ENCODE peak calls at places on chromosomes 13 and 19, in five cellular contexts. E is cardiac muscle cell; A is stomach; X is Panc1; Z is CD8-positive, alpha-beta T cell. B is an unnamed sample.

GRCh38 chr19:34428549-34429285 is 536 bp downstream of the UBA2 start:
- DNase-seq in X (no peak), E (peak; percentile 43), Z (no peak), A (peak; percentile 31), B (peak; percentile 34)

GRCh38 chr13:50452028-50452427 is 391.5 kb downstream of the DLEU7 start:
- DNase-seq in X (no peak), E (no peak), A (no peak), Z (no peak), B (no peak)

GRCh38 chr13:20431080-20431479 is 94.6 kb downstream of the CRYL1 start:
- DNase-seq in E (no peak), X (no peak), A (no peak), Z (no peak), B (no peak)

GRCh38 chr13:29520671-29521070 is 74.8 kb downstream of the SLC7A1 start:
- DNase-seq in X (no peak), E (no peak), A (no peak), Z (no peak), B (no peak)

GRCh38 chr19:3825286-3825956 is 39.2 kb upstream of the MATK start:
- DNase-seq in Z (no peak), X (no peak), A (no peak), E (no peak), B (peak; percentile 80)

GRCh38 chr19:16404396-16404795 is 67.4 kb downstream of the EPS15L1 start:
- DNase-seq in Z (no peak), X (no peak), E (no peak), A (no peak), B (no peak)

GRCh38 chr19:51365211-51366049 is 758 bp downstream of the ETFB start:
- DNase-seq in X (no peak), Z (no peak), E (peak; percentile 61), A (peak; percentile 29), B (no peak)

GRCh38 chr13:107203146-107203847 is 635.4 kb upstream of the ARGLU1 start:
- DNase-seq in Z (no peak), X (no peak), E (peak; percentile 53), A (no peak), B (no peak)

GRCh38 chr19:56217039-56217949 is 15.2 kb downstream of the ZSCAN5C start:
- DNase-seq in E (no peak), Z (no peak), A (no peak), X (no peak), B (no peak)

GRCh38 chr19:13077233-13077632 is 25.4 kb downstream of the LYL1 start:
- DNase-seq in E (no peak), A (no peak), X (no peak), Z (no peak), B (no peak)

GRCh38 chr13:110769097-110769496 is 55.6 kb downstream of the ING1 start:
- DNase-seq in A (no peak), Z (no peak), X (no peak), E (no peak), B (no peak)

GRCh38 chr13:23449386-23450162 is 16.1 kb upstream of the SACS start:
- DNase-seq in E (no peak), X (no peak), A (no peak), Z (no peak), B (no peak)

GRCh38 chr19:46000497-46001246 is 5.4 kb downstream of the CCDC61 start:
- DNase-seq in A (peak; percentile 79), E (peak; percentile 67), Z (peak; percentile 61), X (no peak), B (no peak)

GRCh38 chr19:36113895-36114762 is 546 bp downstream of the POLR2I start:
- DNase-seq in A (peak; percentile 40), E (peak; percentile 18), Z (no peak), X (no peak), B (peak; percentile 46)

GRCh38 chr13:104571161-104571889 is 1505.1 kb upstream of the SLC10A2 start:
- DNase-seq in E (peak; percentile 81), A (peak; percentile 55), Z (no peak), X (peak; percentile 42), B (no peak)

GRCh38 chr13:33256148-33256547 is 29.4 kb downstream of the STARD13 start:
- DNase-seq in E (no peak), Z (no peak), X (no peak), A (no peak), B (no peak)

GRCh38 chr19:23160766-23161165 is 43.9 kb downstream of the ZNF730 start:
- DNase-seq in E (no peak), A (no peak), X (no peak), Z (no peak), B (no peak)

GRCh38 chr19:50266896-50267295 is 62.3 kb downstream of the KCNC3 start:
- DNase-seq in A (peak; percentile 30), Z (no peak), E (no peak), X (no peak), B (no peak)

GRCh38 chr19:50261446-50261970 is 58.1 kb downstream of the MYH14 start:
- DNase-seq in X (no peak), E (no peak), A (no peak), Z (no peak), B (no peak)

GRCh38 chr19:50266041-50266440 is 62.6 kb downstream of the MYH14 start:
- DNase-seq in Z (no peak), E (no peak), A (no peak), X (no peak), B (no peak)

GRCh38 chr19:50263176-50263575 is 59.8 kb downstream of the MYH14 start:
- DNase-seq in A (no peak), Z (no peak), E (no peak), X (no peak), B (no peak)

GRCh38 chr19:50264483-50265186 is 61.2 kb downstream of the MYH14 start:
- DNase-seq in Z (no peak), E (no peak), X (no peak), A (no peak), B (no peak)
- TF ChIP-seq CTCF in Z (no peak), E (no peak), X (no peak), A (no peak), B (no peak)

GRCh38 chr13:24661713-24662112 is 18.5 kb upstream of the ATP12A start:
- DNase-seq in Z (no peak), E (no peak), A (no peak), X (no peak), B (no peak)
- H3K4me1 ChIP-seq in Z (no peaks in the 10 kb centered on the region), E (no peaks in the 10 kb centered on the region), A (no peaks in the 10 kb centered on the region), X (no peaks in the 10 kb centered on the region), B (no peaks in the 10 kb centered on the region)

GRCh38 chr19:58212336-58213074 is 16.2 kb upstream of the ZNF544 start:
- DNase-seq in Z (no peak), E (no peak), A (no peak), X (no peak), B (no peak)
- H3K9me3 ChIP-seq in Z (peaks cover 93% of the 10 kb centered on the region), E (peaks cover 4% of the 10 kb centered on the region), A (peaks cover 100% of the 10 kb centered on the region), X (peaks cover 64% of the 10 kb centered on the region), B (peaks cover 100% of the 10 kb centered on the region)

DNA sequence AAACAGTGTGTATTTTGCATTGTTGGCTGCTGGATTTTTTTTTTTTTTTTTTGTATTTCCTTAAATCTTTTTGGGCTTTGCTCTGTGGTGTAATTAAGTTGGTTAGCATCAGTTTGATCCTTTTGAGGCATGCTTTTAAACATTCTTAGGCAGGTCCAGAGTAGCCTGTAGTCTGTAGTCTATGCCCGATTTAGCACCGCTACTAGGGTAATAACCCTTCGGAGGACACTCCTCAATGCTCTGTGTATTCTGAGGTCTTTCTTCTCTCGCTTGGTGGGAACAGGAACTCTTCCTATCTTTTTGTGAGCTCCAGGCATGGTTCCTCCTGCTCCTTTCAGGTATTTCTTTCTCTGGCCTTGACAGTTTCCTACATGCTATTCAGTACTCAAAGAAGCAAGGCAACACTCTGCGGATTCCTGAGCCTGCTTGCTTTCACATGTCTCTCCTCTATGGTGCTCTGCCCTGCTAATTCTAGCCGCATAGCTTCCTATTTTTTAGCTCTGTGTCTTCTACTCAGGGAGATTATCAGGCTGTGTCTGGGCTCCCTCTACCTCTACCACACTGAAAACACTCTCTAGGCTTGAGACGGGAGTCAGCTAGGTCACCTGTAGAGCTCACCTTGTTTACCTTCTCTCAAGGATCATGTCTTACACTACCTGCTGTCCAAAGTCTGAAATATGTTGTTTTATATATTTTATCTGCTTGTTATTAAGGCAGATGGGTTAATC is 195.1 kb downstream of the NDFIP2 start:
- DNase-seq in A (no peak), X (no peak), Z (no peak), E (peak; percentile 65), B (no peak)
- TF ChIP-seq CTCF in A (no peak), X (no peak), Z (no peak), E (no peak), B (no peak)